ENCODE peak calls at places on chromosomes 11 and 22, in four cellular contexts. G is body of pancreas, D is A549, J is tibial artery. T is an unnamed sample. For H3K4me1, the result is how much of the 10 kb centered on the place peaks cover.

GRCh38 chr11:10318527-10318802 is 13.6 kb downstream of the ADM start:
- DNase-seq in D (no peak), G (peak), J (no peak), T (no peak)

GRCh38 chr11:2190670-2191471 is 19.3 kb upstream of the TH start:
- DNase-seq in D (no peak), J (no peak), G (no peak), T (peak)

GRCh38 chr22:42192547-42192946 is 61.9 kb upstream of the CYP2D6 start:
- DNase-seq in G (no peak), D (no peak), J (no peak), T (no peak)

GRCh38 chr11:74699615-74700396 is 31.4 kb downstream of the CHRDL2 start:
- DNase-seq in J (no peak), G (no peak), D (no peak), T (no peak)

GRCh38 chr22:31818481-31819392 is 64.9 kb downstream of the DEPDC5 start:
- DNase-seq in J (no peak), G (no peak), D (peak), T (no peak)

GRCh38 chr11:2794947-2795346 is 90.6 kb downstream of the CDKN1C start:
- DNase-seq in D (no peak), G (peak), J (peak), T (peak)

GRCh38 chr22:49657974-49658550 is 169.6 kb downstream of the BRD1 start:
- DNase-seq in J (no peak), G (no peak), D (no peak), T (peak)

GRCh38 chr22:33421859-33422258 is 363.7 kb upstream of the SYN3 start:
- DNase-seq in G (no peak), J (no peak), D (no peak), T (no peak)

GRCh38 chr22:33835196-33835788 is 85.0 kb downstream of the LARGE1 start:
- DNase-seq in G (no peak), D (no peak), J (no peak), T (no peak)

GRCh38 chr11:110883266-110883665 is 171.0 kb upstream of the ARHGAP20 start:
- DNase-seq in J (no peak), G (no peak), D (no peak), T (no peak)

GRCh38 chr11:102120006-102120405 is 9.8 kb downstream of the YAP1 start:
- DNase-seq in J (no peak), D (peak), G (no peak), T (no peak)

GRCh38 chr11:102118937-102119336 is 8.7 kb downstream of the YAP1 start:
- DNase-seq in G (no peak), D (peak), J (no peak), T (no peak)

GRCh38 chr11:102116453-102117205 is 6.4 kb downstream of the YAP1 start:
- DNase-seq in G (no peak), J (no peak), D (peak), T (no peak)

GRCh38 chr11:102115557-102115956 is 5.3 kb downstream of the YAP1 start:
- DNase-seq in J (no peak), D (peak), G (peak), T (no peak)

DNA sequence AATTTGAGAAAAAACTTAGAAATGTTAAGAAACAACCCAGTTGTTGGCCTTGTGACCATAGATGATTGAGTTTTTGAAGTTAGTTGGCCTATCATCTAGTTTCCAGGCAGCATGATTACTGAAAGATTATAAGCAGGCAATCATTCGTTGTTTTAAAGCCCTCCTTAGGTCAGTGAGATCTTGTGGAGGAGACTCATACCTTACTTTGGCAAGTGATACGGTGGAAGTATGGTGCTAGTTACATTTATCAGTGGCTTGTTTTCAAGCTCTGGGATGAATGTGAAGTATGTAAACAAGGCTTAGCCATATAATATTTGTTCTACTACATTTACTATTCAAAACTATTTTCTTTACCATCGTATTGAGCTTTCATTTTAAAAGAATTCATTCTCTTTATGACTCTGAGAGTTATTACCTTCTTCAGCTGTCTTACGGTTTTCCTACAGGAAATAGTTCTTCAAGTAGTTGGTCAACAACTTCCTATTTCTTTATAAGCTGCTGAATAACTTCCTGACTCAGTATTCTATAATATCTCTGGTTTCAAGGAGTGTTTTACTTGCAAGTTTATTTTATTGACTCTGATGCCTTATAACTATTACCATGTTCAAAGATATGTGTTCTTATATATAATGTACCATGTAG is 7.3 kb downstream of the YAP1 start:
- DNase-seq in D (no peak), J (no peak), G (no peak), T (no peak)
- H3K4me1 ChIP-seq in D (half or more), J (half or more), G (under half), T (half or more)

GRCh38 chr11:118606157-118606843 is 1.1 kb upstream of the PHLDB1 start:
- DNase-seq in G (peak), D (no peak), J (no peak), T (no peak)

GRCh38 chr11:118604566-118604965 is 2.8 kb upstream of the PHLDB1 start:
- DNase-seq in J (no peak), G (no peak), D (no peak), T (no peak)

GRCh38 chr11:118606844-118607228 is 579 bp upstream of the PHLDB1 start:
- DNase-seq in D (no peak), G (no peak), J (no peak), T (no peak)

GRCh38 chr11:118607401-118608267 is at the start of gene PHLDB1:
- DNase-seq in D (peak), J (peak), G (peak), T (peak)

GRCh38 chr11:118605116-118605867 is 2.1 kb upstream of the PHLDB1 start:
- DNase-seq in D (no peak), J (peak), G (peak), T (no peak)
- H3K27ac ChIP-seq in D (peak), J (peak), G (peak), T (peak)

GRCh38 chr11:114172871-114173444 is 113.4 kb downstream of the ZBTB16 start:
- DNase-seq in J (no peak), D (no peak), G (no peak), T (no peak)
- H3K4me1 ChIP-seq in J (half or more), D (under half), G (half or more), T (half or more)

GRCh38 chr11:131816046-131816445 is 445.6 kb downstream of the NTM start:
- DNase-seq in D (no peak), G (no peak), J (no peak), T (no peak)

GRCh38 chr11:131817701-131818188 is 447.3 kb downstream of the NTM start:
- DNase-seq in J (no peak), G (no peak), D (no peak), T (no peak)

GRCh38 chr11:131819845-131820244 is 449.4 kb downstream of the NTM start:
- DNase-seq in D (no peak), J (no peak), G (no peak), T (no peak)

GRCh38 chr11:131811380-131811779 is 441.0 kb downstream of the NTM start:
- DNase-seq in J (no peak), G (no peak), D (no peak), T (no peak)

GRCh38 chr11:131815631-131816030 is 445.2 kb downstream of the NTM start:
- DNase-seq in G (no peak), D (no peak), J (no peak), T (no peak)
- H3K27ac ChIP-seq in G (no peak), D (no peak), J (no peak), T (no peak)

DNA sequence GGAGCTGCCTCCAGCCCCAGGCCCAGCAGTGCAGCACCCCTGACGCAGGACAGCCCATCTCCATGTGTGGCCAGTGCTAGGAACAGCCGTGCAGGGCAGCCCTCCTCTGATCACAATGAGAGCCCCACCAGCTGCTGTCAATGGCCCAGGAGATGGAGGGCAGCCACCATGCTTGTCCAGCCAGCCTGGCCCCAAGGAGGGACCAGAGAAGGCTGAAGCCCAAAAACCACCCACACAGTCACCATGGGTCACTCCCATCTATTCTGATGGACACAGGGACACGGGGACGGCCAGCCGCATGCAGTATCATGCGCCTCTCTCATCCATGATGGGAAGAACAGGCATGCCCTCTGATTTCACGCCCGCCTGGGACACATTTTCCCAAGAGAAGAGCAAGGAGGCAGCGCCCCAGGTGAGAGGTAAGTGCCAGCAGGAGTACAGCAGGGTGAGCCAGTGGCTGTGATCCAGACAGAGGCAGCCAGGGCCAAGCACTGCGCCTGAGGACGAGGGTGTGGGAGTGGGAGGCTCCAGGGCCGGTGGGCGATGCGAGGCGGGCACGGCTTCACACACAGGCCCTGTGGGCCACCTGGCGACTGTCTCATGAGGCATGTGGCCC is 33.6 kb upstream of the GNB1L start:
- DNase-seq in G (no peak), J (no peak), D (no peak), T (peak)
- H3K4me1 ChIP-seq in G (under half), J (under half), D (under half), T (under half)

DNA sequence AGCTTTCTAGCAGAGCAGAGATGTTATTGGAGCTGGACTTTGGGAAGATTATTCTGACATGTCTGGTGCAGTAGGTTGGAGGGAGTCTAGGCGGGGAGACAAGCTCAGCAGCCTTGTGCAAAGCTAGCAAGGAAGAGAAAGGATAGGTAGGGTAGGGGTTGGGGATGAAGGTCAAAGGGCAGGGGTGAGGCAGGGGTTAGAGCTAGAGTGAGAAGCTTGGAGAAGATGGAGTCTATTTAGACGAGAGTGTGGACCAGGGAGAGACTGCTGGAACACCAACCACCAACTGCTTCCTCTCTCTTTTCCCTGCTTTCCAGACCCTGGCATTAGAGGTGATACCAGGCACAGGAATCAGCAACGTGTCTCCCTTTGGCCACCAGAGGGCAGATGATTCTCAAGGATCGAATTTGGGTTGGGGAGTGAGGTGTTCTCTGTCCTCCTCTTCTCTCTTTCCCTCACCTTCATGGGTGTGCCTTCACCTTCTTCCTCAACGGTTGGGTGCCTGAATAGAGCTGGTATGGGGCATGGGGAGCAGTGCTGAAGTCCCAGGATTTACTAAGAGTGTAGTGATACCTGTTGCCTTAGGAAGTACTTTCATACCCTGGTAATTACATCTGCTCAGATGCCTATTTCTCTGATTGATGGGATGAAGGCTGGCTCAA is 1.8 kb upstream of the MARK2 start:
- DNase-seq in D (peak), J (peak), G (peak), T (peak)
- H3K27ac ChIP-seq in D (no peak), J (peak), G (peak), T (peak)

T was measured in lower lobe of right lung.